ENCODE peak calls at places on chromosomes 5 and 9, in eight cellular contexts. K is nephron progenitor cell; R is activated CD4-positive, alpha-beta T cell treated with anti-CD3 and anti-CD28 coated beads, Interleukin-2, amount 50 U/mL, for 48 hours; W is MM.1S; U is NCI-H1436 treated with DMSO at 0.1 percent for 48 hours; L is GM23248; G is GM04504; S is sciatic nerve. O is an unnamed sample.

GRCh38 chr5:93191426-93191825 is 389.6 kb downstream of the NR2F1-AS1 start:
- DNase-seq in U (no peak), S (no peak), K (no peak), L (no peak), G (no peak), W (no peak), R (no peak), O (no peak)

GRCh38 chr5:40656766-40657165 is 22.9 kb upstream of the PTGER4 start:
- DNase-seq in S (no peak), R (no peak), U (no peak), W (no peak), K (no peak), G (no peak), L (no peak), O (no peak)

GRCh38 chr5:57137401-57137800 is 36.5 kb upstream of the GPBP1 start:
- DNase-seq in U (no peak), G (no peak), W (no peak), R (no peak), S (no peak), K (no peak), L (no peak), O (no peak)

GRCh38 chr5:135239461-135240282 is 159.4 kb downstream of the MACROH2A1 start:
- DNase-seq in W (no peak), K (no peak), U (no peak), G (no peak), L (no peak), S (peak; percentile 45), R (no peak), O (no peak)

GRCh38 chr5:2039180-2039531 is 156.4 kb upstream of the IRX4 start:
- DNase-seq in S (no peak), K (peak; percentile 35), L (no peak), G (no peak), W (no peak), U (no peak), R (no peak), O (no peak)

GRCh38 chr5:73132759-73133158 is 12.4 kb downstream of the TMEM171 start:
- DNase-seq in G (no peak), K (no peak), U (no peak), W (no peak), S (no peak), R (no peak), L (no peak), O (no peak)

GRCh38 chr9:129081388-129081889 is 528 bp downstream of the DOLPP1 start:
- DNase-seq in R (peak; percentile 35), S (no peak), W (peak; percentile 85), G (no peak), U (no peak), L (peak; percentile 55), K (no peak), O (no peak)

GRCh38 chr9:4678679-4679267 is 596 bp upstream of the CDC37L1 start:
- DNase-seq in L (peak; percentile 59), K (peak; percentile 4), S (no peak), R (no peak), W (peak; percentile 35), G (no peak), U (no peak), O (peak; percentile 15)

GRCh38 chr5:141978389-141978788 is 9.5 kb downstream of the RNF14 start:
- DNase-seq in K (no peak), S (no peak), G (no peak), U (no peak), R (no peak), W (no peak), L (no peak), O (no peak)

GRCh38 chr5:6875376-6875775 is 162.1 kb downstream of the TENT4A start:
- DNase-seq in G (no peak), W (no peak), L (no peak), S (no peak), K (no peak), U (no peak), R (no peak), O (no peak)

O was measured in HAP-1.